ENCODE peak calls at places on chromosomes 2 and 18, in nine cellular contexts. P is transverse colon, E is HCT116, D is spleen, I is stomach, O is prostate gland, X is Panc1, L is sigmoid colon, J is breast epithelium. R is an unnamed sample.

GRCh38 chr2:62511636-62512035 is 5.6 kb upstream of the TMEM17 start:
- DNase-seq in P (no peak), E (no peak), D (no peak), I (no peak), O (no peak), X (no peak), L (no peak), J (no peak), R (no peak)

GRCh38 chr2:149160701-149161217 is 122.3 kb downstream of the LYPD6B start:
- DNase-seq in P (no peak), E (no peak), D (no peak), I (no peak), O (no peak), X (no peak), L (no peak), J (no peak), R (no peak)

GRCh38 chr18:62576858-62577512 is 54.2 kb downstream of the ZCCHC2 start:
- DNase-seq in P (no peak), E (no peak), D (no peak), I (no peak), O (no peak), X (no peak), L (no peak), J (no peak), R (no peak)

GRCh38 chr2:3461781-3462492 is 57.4 kb downstream of the ADI1 start:
- DNase-seq in P (no peak), E (peak; percentile 28), D (peak; percentile 72), I (no peak), O (no peak), X (peak; percentile 33), L (peak; percentile 51), J (no peak), R (no peak)

GRCh38 chr18:76364282-76365259 is 130.5 kb downstream of the ZNF516 start:
- DNase-seq in P (no peak), E (no peak), D (no peak), I (no peak), O (no peak), X (no peak), L (no peak), J (no peak), R (no peak)

GRCh38 chr2:241773511-241774418 is 2.9 kb upstream of the GAL3ST2 start:
- DNase-seq in P (peak; percentile 87), E (no peak), D (peak; percentile 73), I (no peak), O (no peak), X (no peak), L (peak; percentile 62), J (peak; percentile 13), R (peak; percentile 76)

GRCh38 chr2:11553661-11554429 is 20.0 kb downstream of the GREB1 start:
- DNase-seq in P (no peak), E (no peak), D (peak; percentile 22), I (no peak), O (no peak), X (no peak), L (no peak), J (no peak), R (no peak)

GRCh38 chr2:14255135-14255820 is 377.2 kb upstream of the LRATD1 start:
- DNase-seq in P (no peak), E (no peak), D (no peak), I (no peak), O (no peak), X (no peak), L (no peak), J (no peak), R (no peak)

GRCh38 chr2:218271865-218272530 is 1.7 kb downstream of the PNKD start:
- DNase-seq in P (no peak), E (no peak), D (no peak), I (no peak), O (no peak), X (no peak), L (no peak), J (no peak), R (no peak)

GRCh38 chr2:156673271-156673615 is 237.1 kb downstream of the GPD2 start:
- DNase-seq in P (no peak), E (no peak), D (no peak), I (no peak), O (no peak), X (no peak), L (no peak), J (no peak), R (no peak)

GRCh38 chr2:24076849-24077534 is 866 bp upstream of the SF3B6 start:
- DNase-seq in P (no peak), E (no peak), D (no peak), I (no peak), O (no peak), X (no peak), L (no peak), J (no peak), R (no peak)

GRCh38 chr2:119958642-119959268 is 54.1 kb upstream of the EPB41L5 start:
- DNase-seq in P (no peak), E (no peak), D (no peak), I (no peak), O (no peak), X (no peak), L (no peak), J (no peak), R (no peak)

GRCh38 chr18:55286257-55286825 is 301.7 kb downstream of the TCF4 start:
- DNase-seq in P (no peak), E (no peak), D (no peak), I (no peak), O (no peak), X (no peak), L (no peak), J (no peak), R (no peak)

GRCh38 chr2:41119489-41119888 is 667.6 kb upstream of the SLC8A1 start:
- DNase-seq in P (no peak), E (no peak), D (no peak), I (no peak), O (no peak), X (no peak), L (no peak), J (no peak), R (no peak)

GRCh38 chr2:208363485-208363884 is 43.1 kb upstream of the PTH2R start:
- DNase-seq in P (no peak), E (no peak), D (no peak), I (no peak), O (no peak), X (no peak), L (no peak), J (no peak), R (no peak)

GRCh38 chr2:218444692-218445357 is 25.9 kb downstream of the VIL1 start:
- DNase-seq in P (peak; percentile 73), E (no peak), D (no peak), I (no peak), O (peak; percentile 38), X (no peak), L (no peak), J (peak; percentile 23), R (no peak)

DNA sequence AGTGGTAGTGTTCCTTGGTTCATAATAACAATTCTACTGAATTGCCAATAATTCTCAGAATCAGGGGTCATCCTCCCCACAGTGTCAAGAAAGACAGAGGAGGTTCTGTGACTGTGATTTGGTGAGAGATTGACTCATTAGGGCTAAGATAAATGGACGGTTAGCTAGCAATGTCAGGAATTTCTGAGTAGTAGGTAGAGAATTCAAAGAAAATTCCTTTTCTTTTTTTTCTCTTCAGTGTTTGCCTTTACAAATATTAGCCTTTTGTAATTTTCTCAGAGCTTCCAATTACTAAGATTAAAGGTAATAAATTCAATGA is 16.8 kb upstream of the CRIM1 start:
- DNase-seq in P (no peak), E (no peak), D (no peak), I (no peak), O (no peak), X (no peak), L (no peak), J (no peak), R (no peak)
- TF ChIP-seq POLR2AphosphoS5 in P (no peak), E (no peak), D (no peak), I (no peak), O (no peak), X (no peak), L (no peak), J (no peak), R (no peak)

GRCh38 chr2:144162652-144163051 is 357.3 kb downstream of the ZEB2 start:
- DNase-seq in P (peak; percentile 25), E (peak; percentile 7), D (no peak), I (peak; percentile 28), O (peak; percentile 6), X (no peak), L (no peak), J (no peak), R (no peak)

GRCh38 chr2:144161061-144161460 is 358.9 kb downstream of the ZEB2 start:
- DNase-seq in P (no peak), E (no peak), D (no peak), I (no peak), O (no peak), X (no peak), L (no peak), J (no peak), R (no peak)

GRCh38 chr2:144163592-144163991 is 356.3 kb downstream of the ZEB2 start:
- DNase-seq in P (no peak), E (no peak), D (no peak), I (no peak), O (no peak), X (no peak), L (no peak), J (no peak), R (no peak)

GRCh38 chr2:144156736-144157645 is 362.9 kb downstream of the ZEB2 start:
- DNase-seq in P (no peak), E (no peak), D (no peak), I (no peak), O (no peak), X (no peak), L (no peak), J (no peak), R (no peak)

DNA sequence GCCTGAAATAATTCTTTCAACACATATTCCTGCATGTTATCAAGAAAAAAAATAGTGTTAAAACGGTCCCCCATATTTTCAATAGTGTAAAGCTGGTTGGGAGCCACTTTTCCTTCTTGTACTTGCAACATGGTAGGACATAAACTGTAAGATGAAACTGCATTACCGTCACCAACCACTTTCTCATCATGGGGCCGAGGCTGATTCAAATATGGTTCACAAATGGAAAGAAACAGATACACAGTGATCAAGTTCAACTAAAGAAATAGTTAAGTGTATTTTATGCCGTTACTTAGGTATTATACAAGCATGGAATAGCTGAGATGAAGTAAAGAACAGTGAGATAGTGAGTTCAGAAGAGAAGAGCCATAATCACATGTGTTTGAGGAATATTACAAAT is 360.7 kb downstream of the ZEB2 start:
- DNase-seq in P (no peak), E (no peak), D (no peak), I (no peak), O (no peak), X (no peak), L (no peak), J (no peak), R (no peak)
- TF ChIP-seq CTCF in P (no peak), E (peak; percentile 22), D (no peak), I (no peak), O (no peak), X (no peak), L (no peak), J (no peak), R (no peak)

GRCh38 chr2:43220982-43221659 is 5.3 kb downstream of the ZFP36L2 start:
- DNase-seq in P (peak; percentile 78), E (no peak), D (peak; percentile 89), I (peak; percentile 50), O (peak; percentile 43), X (no peak), L (peak; percentile 92), J (peak; percentile 48), R (peak; percentile 60)
- TF ChIP-seq POLR2AphosphoS5 in P (peak; percentile 56), E (no peak), D (peak; percentile 90), I (no peak), O (peak; percentile 18), X (no peak), L (peak; percentile 62), J (peak; percentile 16), R (peak; percentile 68)

GRCh38 chr2:172052000-172052983 is 33.0 kb upstream of the DLX1 start:
- DNase-seq in P (no peak), E (no peak), D (no peak), I (no peak), O (no peak), X (no peak), L (no peak), J (no peak), R (no peak)
- TF ChIP-seq CTCF in P (no peak), E (no peak), D (no peak), I (no peak), O (no peak), X (no peak), L (no peak), J (no peak), R (no peak)